ENCODE peak calls at places on chromosomes 6 and 20, in ten cellular contexts. D is Caco-2; R is neural progenitor cell; J is GM23338; S is CD8-positive, alpha-beta T cell; X is SJCRH30; Y is Peyer's patch; T is transverse colon; Q is suprapubic skin; B is fibroblast of lung. L is an unnamed sample. For H3K36me3, the result is how much of the 10 kb centered on the place peaks cover.

GRCh38 chr6:72616406-72617015 is 5.4 kb upstream of the KCNQ5 start:
- DNase-seq in R (peak), J (peak), X (no peak), D (no peak), B (peak), Y (no peak), T (no peak), Q (no peak), S (no peak), L (no peak)

GRCh38 chr6:54519161-54519560 is 210.9 kb downstream of the TINAG start:
- DNase-seq in Y (no peak), S (no peak), D (no peak), J (no peak), R (no peak), T (no peak), X (no peak), Q (no peak), B (peak), L (no peak)

GRCh38 chr6:168226095-168226781 is 93.3 kb downstream of the DACT2 start:
- DNase-seq in S (no peak), B (no peak), X (no peak), Q (no peak), Y (no peak), R (no peak), D (no peak), J (no peak), T (no peak), L (no peak)

GRCh38 chr6:20325641-20326421 is 75.8 kb upstream of the E2F3 start:
- DNase-seq in T (no peak), X (no peak), Y (no peak), D (no peak), S (no peak), B (no peak), J (no peak), R (no peak), Q (no peak), L (no peak)

GRCh38 chr6:113539202-113539601 is 317.9 kb upstream of the MARCKS start:
- DNase-seq in X (no peak), D (no peak), B (no peak), Y (no peak), R (peak), J (peak), S (no peak), T (no peak), Q (no peak), L (no peak)

GRCh38 chr6:24666097-24666615 is 543 bp downstream of the TDP2 start:
- DNase-seq in J (no peak), R (no peak), Q (peak), S (peak), X (peak), T (peak), Y (no peak), B (peak), D (no peak), L (peak)

GRCh38 chr6:71336901-71337300 is 48.3 kb downstream of the OGFRL1 start:
- DNase-seq in B (no peak), X (no peak), Y (no peak), T (no peak), S (no peak), J (no peak), R (no peak), D (no peak), Q (no peak), L (no peak)

GRCh38 chr6:145257757-145258521 is 477.4 kb downstream of the EPM2A start:
- DNase-seq in Y (no peak), S (no peak), Q (no peak), B (no peak), X (no peak), R (no peak), J (no peak), D (no peak), T (no peak), L (no peak)

GRCh38 chr20:10501377-10501776 is 66.3 kb downstream of the SLX4IP start:
- DNase-seq in D (no peak), B (no peak), T (no peak), R (no peak), S (peak), X (no peak), Q (no peak), J (peak), Y (no peak), L (peak)

GRCh38 chr6:161137320-161137719 is 136.5 kb downstream of the AGPAT4 start:
- DNase-seq in Y (no peak), X (no peak), T (no peak), D (no peak), B (no peak), S (no peak), J (no peak), Q (no peak), R (no peak), L (no peak)

GRCh38 chr6:156791261-156791850 is 14.2 kb downstream of the ARID1B start:
- DNase-seq in R (peak), B (peak), D (no peak), X (no peak), T (no peak), Y (no peak), J (peak), Q (no peak), S (no peak), L (no peak)

GRCh38 chr6:73062121-73062520 is 163.2 kb downstream of the KHDC1L start:
- DNase-seq in J (no peak), D (no peak), Y (no peak), R (no peak), X (no peak), T (no peak), Q (no peak), S (no peak), B (peak), L (no peak)

GRCh38 chr6:170152989-170153388 is 137.9 kb downstream of the DLL1 start:
- DNase-seq in T (peak), X (peak), S (no peak), B (no peak), Y (no peak), D (no peak), Q (no peak), R (peak), J (peak), L (no peak)

GRCh38 chr6:98875375-98875774 is 41.0 kb downstream of the POU3F2 start:
- DNase-seq in R (no peak), J (no peak), B (no peak), Y (no peak), D (no peak), S (no peak), X (no peak), T (no peak), Q (no peak), L (no peak)

GRCh38 chr6:114334237-114334636 is 8.6 kb downstream of the HS3ST5 start:
- DNase-seq in B (no peak), S (no peak), R (no peak), Q (no peak), T (no peak), Y (no peak), X (no peak), J (no peak), D (no peak), L (no peak)

GRCh38 chr20:33472868-33473267 is 17.0 kb upstream of the CBFA2T2 start:
- DNase-seq in D (no peak), J (no peak), Y (no peak), R (no peak), Q (no peak), T (no peak), B (no peak), X (no peak), S (no peak), L (no peak)

GRCh38 chr6:6246539-6246938 is 73.9 kb downstream of the F13A1 start:
- DNase-seq in R (no peak), B (no peak), D (no peak), Q (no peak), S (no peak), X (no peak), T (no peak), Y (no peak), J (no peak), L (no peak)

GRCh38 chr20:8535403-8536003 is 403.4 kb downstream of the PLCB1 start:
- DNase-seq in D (no peak), Q (no peak), B (peak), R (peak), X (peak), S (no peak), J (peak), T (no peak), Y (no peak), L (peak)

GRCh38 chr20:24698706-24699206 is 229.3 kb downstream of the SYNDIG1 start:
- DNase-seq in B (no peak), R (no peak), Q (no peak), T (no peak), J (no peak), S (no peak), Y (no peak), D (no peak), X (no peak), L (no peak)

GRCh38 chr6:21941926-21942325 is 348.4 kb downstream of the SOX4 start:
- DNase-seq in S (no peak), X (no peak), Q (no peak), R (no peak), Y (no peak), D (no peak), B (no peak), J (peak), T (no peak), L (no peak)

GRCh38 chr6:12963566-12963965 is 247.0 kb downstream of the PHACTR1 start:
- DNase-seq in Q (no peak), B (no peak), X (no peak), R (no peak), Y (no peak), T (no peak), S (no peak), D (no peak), J (no peak), L (no peak)

DNA sequence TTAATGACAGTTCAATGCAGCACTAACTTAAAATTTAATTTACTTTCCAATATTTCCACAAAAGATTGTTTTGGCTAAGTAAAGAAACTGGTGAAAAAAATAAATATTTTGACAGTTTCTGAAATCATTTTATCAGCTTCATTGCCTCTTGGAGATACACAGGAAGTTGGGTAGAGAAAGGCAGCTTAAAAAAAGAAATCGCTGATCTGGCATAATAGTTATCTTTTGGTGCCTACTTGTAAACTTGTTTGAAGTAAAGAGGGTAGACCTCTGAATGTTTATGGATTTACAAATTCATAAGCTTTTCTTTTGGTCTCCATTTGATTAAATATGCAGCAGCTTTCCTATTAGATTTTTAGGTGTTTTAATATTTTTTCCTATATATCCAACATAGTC is 103.4 kb downstream of the RTN4IP1 start:
- DNase-seq in Q (no peak), X (no peak), B (no peak), J (no peak), T (no peak), R (no peak), Y (no peak), S (no peak), D (no peak), L (no peak)
- H3K4me3 ChIP-seq in Q (no peak), X (no peak), B (no peak), J (no peak), T (no peak), R (no peak), Y (no peak), S (no peak), D (no peak), L (no peak)

DNA sequence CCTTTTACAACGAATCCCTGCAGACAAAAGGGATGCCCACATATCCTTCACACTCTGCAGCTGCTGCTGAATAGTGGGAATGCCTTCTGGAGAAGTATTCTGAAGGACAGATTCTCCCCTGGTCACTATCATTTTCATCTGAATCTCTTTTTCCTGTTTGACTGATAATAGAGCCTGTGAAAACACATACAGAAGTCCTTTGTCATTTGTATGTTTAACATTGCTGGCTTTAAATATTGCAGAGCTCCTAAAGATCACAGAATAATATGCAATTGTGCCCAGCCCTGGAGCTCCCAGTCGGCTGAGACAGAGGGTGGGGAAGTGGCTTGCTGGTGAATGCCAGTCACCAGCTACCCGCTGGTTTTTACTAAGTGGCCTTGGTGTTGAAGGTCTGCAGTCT is 272.3 kb downstream of the SYNE1 start:
- DNase-seq in R (no peak), D (no peak), B (no peak), Q (no peak), J (no peak), X (no peak), Y (no peak), T (no peak), S (no peak), L (no peak)
- H3K36me3 ChIP-seq in R (under half), D (under half), B (under half), Q (under half), J (under half), X (under half), Y (under half), T (under half), S (under half), L (under half)

DNA sequence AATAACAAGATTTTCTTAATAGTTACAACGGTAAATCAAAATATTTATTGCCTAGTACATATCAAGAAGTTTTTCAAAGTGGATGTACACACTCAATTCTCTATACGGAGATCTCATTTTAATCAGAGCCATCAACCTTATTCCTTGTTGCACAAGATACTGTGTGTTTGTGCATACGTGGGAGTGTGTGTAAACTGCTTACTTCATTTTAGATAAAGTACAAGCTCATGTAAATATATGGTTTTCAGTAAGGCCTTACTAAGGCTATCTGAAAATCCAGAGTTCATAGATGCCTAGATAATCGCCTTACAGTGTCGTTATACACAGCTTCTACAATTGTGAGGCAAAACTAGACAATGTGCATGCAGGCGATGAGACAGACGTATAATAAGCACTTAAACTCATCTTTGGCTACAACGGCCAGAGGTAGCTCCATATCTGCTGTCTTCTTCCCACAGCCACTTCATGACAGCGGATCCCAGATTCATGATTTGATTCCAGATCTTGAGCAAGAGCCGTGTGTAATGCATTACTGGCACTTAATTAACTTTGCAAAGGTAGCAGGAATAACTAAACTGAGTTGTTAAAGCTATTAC is 2.5 kb downstream of the PERP start:
- DNase-seq in J (no peak), S (no peak), Y (no peak), R (no peak), T (no peak), Q (no peak), B (no peak), X (no peak), D (no peak), L (no peak)
- H3K4me3 ChIP-seq in J (peak), S (no peak), Y (no peak), R (peak), T (no peak), Q (peak), B (no peak), X (no peak), D (peak), L (no peak)

DNA sequence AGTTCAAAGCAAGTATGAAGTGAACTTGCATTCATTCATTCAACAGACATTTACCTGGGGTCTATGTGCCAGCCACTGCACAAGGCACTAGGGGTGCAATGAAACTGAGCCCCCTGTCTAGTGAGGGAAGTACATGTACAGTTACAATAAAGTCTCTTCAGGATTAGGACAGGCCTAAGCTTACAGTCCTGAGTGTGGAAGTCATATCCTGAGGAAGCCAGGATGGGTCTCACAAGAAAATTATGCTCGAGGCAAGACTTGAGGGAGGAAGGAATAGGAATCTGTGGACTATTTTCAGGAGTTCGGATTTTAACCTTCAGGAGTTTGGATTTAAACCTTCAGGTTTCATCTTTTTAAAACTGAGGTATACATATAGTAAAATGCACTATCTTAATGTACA is 19.4 kb downstream of the TTI1 start:
- DNase-seq in Q (no peak), R (no peak), J (no peak), T (no peak), X (no peak), Y (no peak), S (no peak), B (no peak), D (no peak), L (no peak)
- H3K36me3 ChIP-seq in Q (half or more), R (under half), J (under half), T (under half), X (half or more), Y (half or more), S (under half), B (under half), D (under half), L (half or more)

L was measured in MG63.